ENCODE peak calls at places on chromosomes 2 and 18, in six cellular contexts. S is brain microvascular endothelial cell, K is GM23338, W is iPS DF 6.9, Q is cardiac muscle cell, M is endodermal cell. J is an unnamed sample.

GRCh38 chr2:101307503-101307902 is 998 bp downstream of the RNF149 start:
- DNase-seq in S (no peak), K (no peak), W (no peak), Q (no peak), M (no peak), J (no peak)

GRCh38 chr18:63182247-63182771 is 137.3 kb downstream of the BCL2 start:
- DNase-seq in S (no peak), K (no peak), W (no peak), Q (no peak), M (no peak), J (no peak)

GRCh38 chr18:50473896-50474295 is 86.0 kb upstream of the MAPK4 start:
- DNase-seq in S (no peak), K (no peak), W (no peak), Q (no peak), M (no peak), J (no peak)

GRCh38 chr2:199228887-199229819 is 228.6 kb downstream of the SATB2 start:
- DNase-seq in S (peak), K (no peak), W (no peak), Q (no peak), M (no peak), J (no peak)

GRCh38 chr18:27865431-27865830 is 311.5 kb downstream of the CDH2 start:
- DNase-seq in S (no peak), K (no peak), W (no peak), Q (no peak), M (no peak), J (no peak)

GRCh38 chr18:76449110-76449453 is 46.0 kb downstream of the ZNF516 start:
- DNase-seq in S (no peak), K (no peak), W (no peak), Q (no peak), M (peak), J (peak)

GRCh38 chr2:241910604-241911520 is 41.3 kb downstream of the RTP5 start:
- DNase-seq in S (no peak), K (no peak), W (no peak), Q (no peak), M (no peak), J (no peak)

GRCh38 chr2:39701137-39701536 is 35.4 kb downstream of the TMEM178A start:
- DNase-seq in S (no peak), K (no peak), W (no peak), Q (no peak), M (no peak), J (no peak)

GRCh38 chr2:72908741-72909140 is 8.6 kb upstream of the EMX1 start:
- DNase-seq in S (no peak), K (no peak), W (no peak), Q (no peak), M (no peak), J (no peak)

GRCh38 chr2:5657216-5657615 is 35.0 kb upstream of the SOX11 start:
- DNase-seq in S (peak), K (no peak), W (no peak), Q (peak), M (no peak), J (no peak)

GRCh38 chr2:169452080-169452479 is 27.2 kb upstream of the BBS5 start:
- DNase-seq in S (no peak), K (peak), W (peak), Q (peak), M (no peak), J (no peak)

GRCh38 chr2:46184794-46185583 is 112.2 kb upstream of the EPAS1 start:
- DNase-seq in S (no peak), K (peak), W (no peak), Q (no peak), M (peak), J (no peak)

GRCh38 chr2:10331702-10332401 is 29.1 kb downstream of the HPCAL1 start:
- DNase-seq in S (no peak), K (no peak), W (no peak), Q (no peak), M (no peak), J (no peak)

GRCh38 chr18:35041752-35042379 is 653 bp downstream of the MAPRE2 start:
- DNase-seq in S (no peak), K (no peak), W (no peak), Q (peak), M (peak), J (no peak)

GRCh38 chr2:61785583-61785982 is 68.3 kb downstream of the FAM161A start:
- DNase-seq in S (no peak), K (no peak), W (no peak), Q (no peak), M (no peak), J (no peak)

GRCh38 chr18:57427429-57428181 is 7.6 kb upstream of the ONECUT2 start:
- DNase-seq in S (no peak), K (peak), W (no peak), Q (no peak), M (peak), J (peak)

GRCh38 chr2:25132296-25132630 is 36.1 kb downstream of the POMC start:
- DNase-seq in S (no peak), K (no peak), W (no peak), Q (peak), M (peak), J (no peak)

GRCh38 chr2:45652090-45653050 is 895 bp downstream of the PRKCE start:
- DNase-seq in S (peak), K (peak), W (no peak), Q (peak), M (peak), J (peak)

GRCh38 chr2:241804326-241805276 is 4.4 kb upstream of the NEU4 start:
- DNase-seq in S (peak), K (peak), W (no peak), Q (no peak), M (peak), J (peak)

GRCh38 chr2:53442783-53443182 is 324.8 kb upstream of the CHAC2 start:
- DNase-seq in S (no peak), K (peak), W (no peak), Q (peak), M (peak), J (no peak)

GRCh38 chr2:11940799-11941198 is 194.4 kb downstream of the LPIN1 start:
- DNase-seq in S (no peak), K (no peak), W (no peak), Q (no peak), M (no peak), J (no peak)
- H3K27ac ChIP-seq in S (no peak), K (no peak), W (no peak), Q (no peak), M (no peak), J (no peak)

GRCh38 chr2:118130385-118130784 is 42.1 kb downstream of the INSIG2 start:
- DNase-seq in S (no peak), K (no peak), W (no peak), Q (no peak), M (peak), J (no peak)
- H3K27ac ChIP-seq in S (no peak), K (no peak), W (no peak), Q (no peak), M (no peak), J (no peak)

DNA sequence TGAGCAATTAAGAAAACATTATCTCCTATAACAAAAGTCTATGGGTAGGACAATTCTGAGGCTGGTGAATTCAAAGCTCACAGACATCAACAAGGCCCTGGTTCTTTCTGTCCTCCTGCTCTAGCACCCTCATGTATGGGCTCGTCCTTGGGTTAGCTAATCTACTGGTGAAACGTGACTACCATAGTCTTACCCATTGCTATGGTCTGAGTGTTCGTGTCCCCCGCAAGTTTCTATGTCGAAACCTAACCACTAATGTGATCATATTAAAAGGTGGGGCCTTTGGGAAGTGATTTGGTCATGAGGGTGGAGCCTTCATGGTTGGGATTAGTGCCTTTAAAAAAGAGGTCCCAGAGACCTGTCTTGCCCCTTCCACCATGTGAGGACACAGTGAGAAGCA is 564.7 kb downstream of the TNS1 start:
- DNase-seq in S (no peak), K (no peak), W (no peak), Q (no peak), M (no peak), J (no peak)
- H3K27ac ChIP-seq in S (no peak), K (no peak), W (no peak), Q (no peak), M (no peak), J (peak)

GRCh38 chr2:234448506-234449169 is 48.2 kb downstream of the ARL4C start:
- DNase-seq in S (no peak), K (peak), W (no peak), Q (no peak), M (no peak), J (no peak)

GRCh38 chr2:234447963-234448362 is 48.9 kb downstream of the ARL4C start:
- DNase-seq in S (no peak), K (no peak), W (no peak), Q (no peak), M (no peak), J (no peak)

GRCh38 chr2:234444888-234445287 is 52.0 kb downstream of the ARL4C start:
- DNase-seq in S (peak), K (no peak), W (no peak), Q (no peak), M (peak), J (no peak)

GRCh38 chr2:234446404-234447076 is 50.3 kb downstream of the ARL4C start:
- DNase-seq in S (no peak), K (no peak), W (no peak), Q (no peak), M (no peak), J (peak)

DNA sequence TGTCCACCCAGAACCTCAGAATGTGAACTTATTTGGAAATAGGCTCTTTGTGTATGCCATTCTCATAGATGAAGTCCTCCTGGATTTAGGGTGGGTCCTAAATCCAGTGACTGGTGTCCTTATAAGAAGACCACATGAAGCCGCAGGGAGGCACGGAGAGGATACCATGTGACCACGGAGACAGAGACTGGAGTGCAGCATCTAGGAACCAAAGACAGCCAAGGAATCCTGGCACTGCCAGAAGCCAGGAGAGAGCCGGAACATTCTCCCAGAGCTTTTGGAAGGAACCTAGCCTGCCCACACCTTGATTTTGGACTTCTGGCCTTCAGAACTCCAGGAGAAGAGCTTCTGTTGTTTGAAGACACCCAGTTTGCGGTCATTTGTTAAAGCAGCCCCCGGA is 49.7 kb downstream of the ARL4C start:
- DNase-seq in S (no peak), K (no peak), W (no peak), Q (no peak), M (no peak), J (no peak)
- H3K27ac ChIP-seq in S (no peak), K (no peak), W (no peak), Q (no peak), M (peak), J (no peak)

J was measured in testis.